ENCODE peak calls at places on chromosomes 7 and 10, in six cellular contexts. B is GM13977, S is body of pancreas, K is HFF-Myc, I is uterus, O is neural progenitor cell. R is an unnamed sample.

GRCh38 chr10:118504044-118504944 is 91.2 kb downstream of the PRLHR start:
- DNase-seq in B (no peak), I (no peak), K (peak; percentile 22), S (no peak), O (peak; percentile 62), R (peak; percentile 64)

GRCh38 chr7:56092789-56093531 is at the start of gene PHKG1:
- DNase-seq in S (peak; percentile 87), B (no peak), I (peak; percentile 86), O (no peak), K (peak; percentile 74), R (peak; percentile 84)

GRCh38 chr7:66075590-66076458 is at the start of gene ASL:
- DNase-seq in S (peak; percentile 95), K (no peak), O (peak; percentile 98), B (peak; percentile 100), I (peak; percentile 93), R (peak; percentile 81)

GRCh38 chr10:113983552-113983951 is 60.1 kb upstream of the ADRB1 start:
- DNase-seq in O (no peak), S (no peak), B (no peak), K (no peak), I (no peak), R (no peak)

GRCh38 chr7:81745706-81746105 is 24.1 kb downstream of the HGF start:
- DNase-seq in O (no peak), K (no peak), I (no peak), B (no peak), S (no peak), R (no peak)

GRCh38 chr7:123154231-123154860 is 45.4 kb downstream of the SLC13A1 start:
- DNase-seq in B (peak; percentile 29), K (peak; percentile 19), S (peak; percentile 86), I (peak; percentile 65), O (peak; percentile 81), R (peak; percentile 39)

GRCh38 chr7:116970148-116970910 is 17.0 kb downstream of the ST7 start:
- DNase-seq in O (no peak), B (no peak), I (no peak), S (no peak), K (no peak), R (no peak)

GRCh38 chr7:151824285-151824950 is 52.5 kb downstream of the PRKAG2 start:
- DNase-seq in K (no peak), S (no peak), O (no peak), I (peak; percentile 35), B (no peak), R (no peak)

GRCh38 chr7:92758796-92759431 is 77.5 kb downstream of the CDK6 start:
- DNase-seq in O (peak; percentile 43), B (no peak), K (no peak), I (no peak), S (no peak), R (no peak)

GRCh38 chr10:15084502-15084922 is 4.1 kb downstream of the ACBD7 start:
- DNase-seq in O (peak; percentile 82), I (peak; percentile 35), K (peak; percentile 93), B (no peak), S (peak; percentile 51), R (peak; percentile 94)

GRCh38 chr7:89958525-89959068 is 195.7 kb upstream of the STEAP1 start:
- DNase-seq in K (no peak), O (no peak), B (no peak), S (no peak), I (no peak), R (no peak)

GRCh38 chr7:74405191-74405898 is 48.4 kb upstream of the GTF2IRD1 start:
- DNase-seq in S (no peak), K (no peak), B (no peak), O (peak; percentile 84), I (no peak), R (no peak)

DNA sequence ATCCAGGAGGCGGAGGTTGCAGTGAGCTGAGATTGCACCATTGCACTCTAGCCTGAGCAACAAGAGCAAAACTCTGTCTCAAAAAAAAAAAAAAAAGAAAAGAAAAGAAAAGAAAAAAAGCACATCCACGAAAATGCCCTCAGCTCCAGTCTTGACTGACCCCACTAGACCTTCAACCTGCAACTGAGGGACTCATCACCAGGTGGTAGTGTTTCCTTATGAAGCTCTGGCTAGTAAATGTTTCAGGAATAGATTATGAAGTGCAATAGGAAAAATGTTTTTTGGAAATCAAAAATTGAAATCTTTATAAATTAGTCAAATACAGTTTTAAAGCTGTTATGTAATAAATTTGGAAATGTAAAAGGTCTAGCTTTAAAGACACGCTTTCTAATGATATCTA is 22.4 kb downstream of the TLL2 start:
- DNase-seq in K (no peak), I (no peak), B (no peak), O (no peak), S (no peak), R (no peak)
- TF ChIP-seq CTCF in K (peak; percentile 11), I (no peak), B (peak; percentile 23), O (peak; percentile 37), S (peak; percentile 40), R (peak; percentile 40)

GRCh38 chr7:35241884-35242283 is 12.0 kb downstream of the TBX20 start:
- DNase-seq in O (peak; percentile 49), I (no peak), K (no peak), S (no peak), B (no peak), R (no peak)
- TF ChIP-seq CTCF in O (peak; percentile 32), I (no peak), K (no peak), S (no peak), B (no peak), R (no peak)

DNA sequence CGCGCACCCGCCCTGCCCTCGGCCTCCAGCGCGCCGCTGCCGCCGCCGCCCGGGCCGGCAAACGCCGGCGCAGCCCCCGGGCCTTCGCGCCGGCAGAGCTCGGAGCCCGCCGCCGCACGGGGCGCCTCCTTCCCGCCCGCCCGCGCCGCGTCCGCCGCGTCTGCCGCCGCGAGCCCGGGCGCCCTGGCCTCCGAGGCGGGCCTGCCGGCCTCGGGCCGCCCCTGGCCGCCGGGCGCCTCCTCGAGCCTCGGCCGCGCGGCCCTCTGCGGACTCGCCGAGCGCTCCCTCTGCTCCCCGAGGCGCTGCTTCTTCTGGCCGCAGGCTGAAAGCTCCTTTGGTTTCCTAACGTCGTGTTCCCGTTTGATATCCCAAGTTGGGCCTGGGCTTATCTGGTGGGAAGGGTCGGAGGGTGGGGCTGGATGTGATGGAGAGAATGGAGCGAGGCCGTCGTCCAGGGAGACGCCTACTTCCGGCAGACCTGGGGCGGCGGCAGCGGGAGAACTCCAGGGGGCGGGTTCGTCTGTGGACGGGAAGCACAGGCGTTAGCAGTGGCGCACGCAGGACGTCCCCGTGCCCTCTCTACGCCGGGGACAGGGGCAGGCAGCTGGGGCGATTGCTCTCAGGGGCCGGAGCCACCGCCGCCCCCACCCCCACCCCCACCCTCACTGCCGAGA is 221.0 kb downstream of the PHTF2 start:
- DNase-seq in K (peak; percentile 33), O (peak; percentile 86), I (peak; percentile 91), B (peak; percentile 82), S (peak; percentile 90), R (peak; percentile 76)
- TF ChIP-seq CTCF in K (no peak), O (no peak), I (no peak), B (no peak), S (peak; percentile 27), R (peak; percentile 22)

GRCh38 chr7:107597953-107598352 is 17.9 kb downstream of the BCAP29 start:
- DNase-seq in S (no peak), K (no peak), I (no peak), O (no peak), B (no peak), R (no peak)
- TF ChIP-seq CTCF in S (no peak), K (no peak), I (no peak), O (no peak), B (no peak), R (no peak)

DNA sequence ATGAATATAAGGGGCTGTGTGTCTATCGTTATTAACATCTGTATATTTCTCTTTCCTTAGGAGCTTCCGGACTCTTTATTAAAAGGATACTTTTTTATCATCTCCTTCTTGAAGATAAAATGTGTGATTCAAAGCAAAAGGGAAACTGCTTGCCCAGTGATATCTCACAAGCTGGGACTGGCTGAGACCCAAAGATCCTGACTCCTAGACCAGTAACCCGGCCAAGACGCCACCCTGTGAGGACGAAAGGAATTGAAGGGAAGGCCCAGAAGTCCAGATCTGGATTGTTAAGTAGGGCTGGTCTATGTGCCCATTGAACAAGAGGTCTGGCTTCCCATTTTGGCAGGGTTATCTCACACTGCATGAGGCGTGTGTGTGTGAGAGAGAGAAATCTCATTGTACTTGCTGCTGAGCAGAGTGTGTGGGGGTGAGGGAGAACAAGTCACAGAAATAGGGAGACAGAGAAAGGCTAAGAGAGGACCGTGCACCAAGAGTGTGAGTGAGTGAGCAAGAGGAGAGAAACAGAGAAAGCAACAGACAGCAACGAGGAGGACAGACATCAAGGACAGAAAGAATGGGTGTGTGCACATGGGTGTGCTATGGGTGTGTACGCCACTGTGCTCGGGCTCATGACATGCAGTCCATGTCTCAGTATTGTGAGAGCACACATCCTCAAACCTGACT is 75.4 kb downstream of the PLXNA4 start:
- DNase-seq in K (no peak), O (peak; percentile 48), I (peak; percentile 74), B (no peak), S (peak; percentile 33), R (no peak)
- TF ChIP-seq CTCF in K (no peak), O (peak; percentile 48), I (peak; percentile 51), B (no peak), S (peak; percentile 32), R (peak; percentile 37)

GRCh38 chr7:1020849-1021251 is 23.5 kb upstream of the GPR146 start:
- DNase-seq in I (no peak), B (no peak), K (no peak), O (no peak), S (no peak), R (no peak)
- TF ChIP-seq CTCF in I (no peak), B (peak; percentile 36), K (peak; percentile 23), O (no peak), S (peak; percentile 31), R (peak; percentile 29)

DNA sequence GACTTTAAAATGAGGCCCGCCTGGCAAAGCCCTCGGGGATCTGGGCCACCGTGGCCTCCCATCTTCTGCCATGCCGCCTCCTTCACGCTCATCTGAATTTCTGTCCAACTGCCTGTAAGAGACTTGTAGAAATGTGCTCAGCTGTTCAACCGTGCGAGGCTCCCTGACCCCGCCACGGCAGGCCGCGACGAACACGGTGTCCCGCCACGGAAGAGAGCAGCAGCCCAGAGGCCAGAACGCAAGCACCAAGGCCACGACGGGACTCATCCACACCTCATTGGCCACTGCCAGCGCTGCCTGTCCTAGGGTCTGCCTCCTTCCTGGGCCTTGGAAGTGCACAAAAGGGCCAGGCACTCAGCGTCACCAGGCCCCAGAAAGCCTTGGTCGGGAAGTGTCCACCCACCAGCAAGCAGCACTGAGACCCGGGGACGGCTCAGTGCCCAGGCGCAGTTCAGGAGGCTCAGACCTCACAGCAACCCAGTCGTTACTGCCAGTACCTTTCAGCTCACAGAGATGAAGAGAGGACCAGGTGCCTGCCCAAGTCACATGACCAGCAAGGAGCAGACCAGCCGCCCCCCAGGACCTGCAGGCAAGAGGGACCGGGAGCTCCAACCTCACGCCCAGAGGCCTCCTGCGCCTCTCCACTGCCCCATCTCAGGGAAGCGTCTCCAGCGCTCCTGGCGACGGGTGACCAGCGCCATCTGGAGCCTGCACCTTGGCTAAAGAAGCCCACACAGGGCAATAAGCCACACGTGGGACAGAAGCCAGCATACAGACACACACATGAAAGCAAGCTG is 85.9 kb downstream of the MAD1L1 start:
- DNase-seq in O (no peak), I (no peak), S (no peak), K (no peak), B (no peak), R (no peak)
- TF ChIP-seq CTCF in O (peak; percentile 16), I (no peak), S (no peak), K (no peak), B (no peak), R (no peak)

R was measured in HFFc6.